ENCODE peak calls at places on chromosomes 3 and 15, in seven cellular contexts. H is spleen; I is mesenchymal stem cell; J is GM19239; S is Ammon's horn; K is activated T-cell treated with anti-CD3 and anti-CD28 coated beads, Interleukin-2, amount 50 U/mL, for 72 hours; V is stimulated activated CD4-positive, alpha-beta T cell treated with anti-CD3 and anti-CD28 coated beads, Interleukin-12 subunit alpha, Interleukin-12 subunit beta, amount 100 ng/mL, for 4 hours. Y is an unnamed sample.

GRCh38 chr3:12049675-12050074 is 45.5 kb downstream of the SYN2 start:
- DNase-seq in H (no peak), I (peak), J (no peak), S (no peak), K (no peak), V (no peak), Y (no peak)

GRCh38 chr3:161042023-161042501 is 63.1 kb downstream of the B3GALNT1 start:
- DNase-seq in H (no peak), I (peak), J (no peak), S (no peak), K (no peak), V (no peak), Y (no peak)

GRCh38 chr3:73504255-73504654 is 120.5 kb downstream of the PDZRN3 start:
- DNase-seq in H (no peak), I (no peak), J (no peak), S (no peak), K (no peak), V (no peak), Y (no peak)

GRCh38 chr15:69293741-69294615 is 4.7 kb upstream of the PAQR5 start:
- DNase-seq in H (no peak), I (no peak), J (no peak), S (no peak), K (no peak), V (no peak), Y (no peak)

GRCh38 chr3:32703491-32703968 is 18.5 kb downstream of the CNOT10 start:
- DNase-seq in H (no peak), I (peak), J (no peak), S (no peak), K (no peak), V (no peak), Y (no peak)

GRCh38 chr3:184636774-184637316 is 75.0 kb downstream of the MAGEF1 start:
- DNase-seq in H (no peak), I (peak), J (no peak), S (no peak), K (peak), V (no peak), Y (no peak)

GRCh38 chr3:50503947-50504346 is 513 bp upstream of the CACNA2D2 start:
- DNase-seq in H (no peak), I (no peak), J (no peak), S (no peak), K (no peak), V (no peak), Y (no peak)

GRCh38 chr15:51484781-51485180 is 137.8 kb downstream of the DMXL2 start:
- DNase-seq in H (no peak), I (no peak), J (no peak), S (no peak), K (no peak), V (no peak), Y (no peak)

GRCh38 chr15:75360391-75360790 is 8.0 kb downstream of the MAN2C1 start:
- DNase-seq in H (no peak), I (no peak), J (no peak), S (no peak), K (no peak), V (no peak), Y (no peak)

GRCh38 chr3:10928396-10928960 is 64.1 kb upstream of the SLC6A1 start:
- DNase-seq in H (peak), I (no peak), J (no peak), S (no peak), K (no peak), V (no peak), Y (no peak)

GRCh38 chr3:114071786-114072185 is 15.2 kb downstream of the QTRT2 start:
- DNase-seq in H (no peak), I (no peak), J (no peak), S (no peak), K (no peak), V (no peak), Y (no peak)

GRCh38 chr15:38745611-38746010 is 181.0 kb upstream of the RASGRP1 start:
- DNase-seq in H (no peak), I (peak), J (no peak), S (no peak), K (no peak), V (no peak), Y (no peak)

GRCh38 chr3:20104167-20104661 is 64.0 kb downstream of the KAT2B start:
- DNase-seq in H (no peak), I (no peak), J (no peak), S (no peak), K (peak), V (peak), Y (no peak)

GRCh38 chr15:50234764-50235163 is 30.8 kb downstream of the HDC start:
- DNase-seq in H (no peak), I (peak), J (no peak), S (no peak), K (no peak), V (no peak), Y (no peak)

GRCh38 chr3:35867782-35868181 is 228.5 kb downstream of the ARPP21 start:
- DNase-seq in H (no peak), I (no peak), J (no peak), S (no peak), K (no peak), V (no peak), Y (no peak)

GRCh38 chr3:49397470-49397869 is 14.3 kb downstream of the RHOA start:
- DNase-seq in H (no peak), I (peak), J (no peak), S (peak), K (no peak), V (no peak), Y (no peak)

GRCh38 chr15:100234158-100235029 is 107.4 kb downstream of the ADAMTS17 start:
- DNase-seq in H (no peak), I (no peak), J (no peak), S (no peak), K (no peak), V (no peak), Y (no peak)

GRCh38 chr3:165343185-165343584 is 147.0 kb upstream of the SLITRK3 start:
- DNase-seq in H (no peak), I (no peak), J (no peak), S (no peak), K (no peak), V (no peak), Y (no peak)

GRCh38 chr3:138778643-138779042 is 56.1 kb downstream of the PIK3CB start:
- DNase-seq in H (no peak), I (no peak), J (no peak), S (no peak), K (no peak), V (no peak), Y (no peak)

GRCh38 chr3:30696403-30696819 is 90.0 kb downstream of the TGFBR2 start:
- DNase-seq in H (no peak), I (no peak), J (no peak), S (peak), K (no peak), V (no peak), Y (no peak)

GRCh38 chr3:50587806-50588758 is 18.8 kb downstream of the HEMK1 start:
- DNase-seq in H (no peak), I (no peak), J (no peak), S (no peak), K (peak), V (peak), Y (no peak)

GRCh38 chr3:194640829-194641228 is 7.6 kb upstream of the TMEM44 start:
- DNase-seq in H (no peak), I (peak), J (no peak), S (no peak), K (peak), V (peak), Y (no peak)

GRCh38 chr15:22226034-22226790 is 145.9 kb downstream of the OR4M2 start:
- DNase-seq in H (peak), I (no peak), J (no peak), S (no peak), K (no peak), V (no peak), Y (peak)

GRCh38 chr3:104911376-104911775 is 455.3 kb upstream of the ALCAM start:
- DNase-seq in H (no peak), I (peak), J (no peak), S (no peak), K (no peak), V (no peak), Y (no peak)

GRCh38 chr15:95024388-95024787 is 793.0 kb downstream of the MCTP2 start:
- DNase-seq in H (no peak), I (peak), J (no peak), S (no peak), K (no peak), V (no peak), Y (no peak)

GRCh38 chr3:12159227-12159601 is 502 bp upstream of the TIMP4 start:
- DNase-seq in H (no peak), I (peak), J (no peak), S (peak), K (no peak), V (no peak), Y (no peak)